ENCODE peak calls at places on chromosomes 1 and 21, in seven cellular contexts. One of them, this sample, is unnamed.

GRCh38 chr21:41418393-41418792 is 7.6 kb upstream of the MX1 start:
- DNase-seq in Right ventricle myocardium superior: no peak
- DNase-seq in T-helper 2 cell: no peak
- DNase-seq in GM04504: no peak
- DNase-seq in central memory CD4-positive, alpha-beta T cell: no peak
- DNase-seq in CD8-positive, alpha-beta memory T cell: no peak
- DNase-seq in left cardiac atrium: no peak
- DNase-seq in this sample: no peak

GRCh38 chr1:50348449-50349241 is 74.6 kb downstream of the DMRTA2 start:
- DNase-seq in T-helper 2 cell: peak; percentile 42
- DNase-seq in Right ventricle myocardium superior: no peak
- DNase-seq in GM04504: peak; percentile 53
- DNase-seq in left cardiac atrium: peak; percentile 40
- DNase-seq in central memory CD4-positive, alpha-beta T cell: peak; percentile 17
- DNase-seq in CD8-positive, alpha-beta memory T cell: peak; percentile 17
- DNase-seq in this sample: peak; percentile 71

GRCh38 chr1:108583757-108584156 is 23.9 kb downstream of the EEIG2 start:
- DNase-seq in T-helper 2 cell: no peak
- DNase-seq in left cardiac atrium: no peak
- DNase-seq in CD8-positive, alpha-beta memory T cell: no peak
- DNase-seq in Right ventricle myocardium superior: no peak
- DNase-seq in central memory CD4-positive, alpha-beta T cell: no peak
- DNase-seq in GM04504: no peak
- DNase-seq in this sample: no peak

GRCh38 chr21:33286600-33287456 is 20.7 kb downstream of the IL10RB start:
- DNase-seq in CD8-positive, alpha-beta memory T cell: no peak
- DNase-seq in T-helper 2 cell: no peak
- DNase-seq in central memory CD4-positive, alpha-beta T cell: no peak
- DNase-seq in Right ventricle myocardium superior: peak; percentile 61
- DNase-seq in left cardiac atrium: peak; percentile 74
- DNase-seq in GM04504: no peak
- DNase-seq in this sample: no peak

GRCh38 chr21:27380303-27380702 is 413.4 kb upstream of the ADAMTS5 start:
- DNase-seq in T-helper 2 cell: no peak
- DNase-seq in GM04504: no peak
- DNase-seq in central memory CD4-positive, alpha-beta T cell: no peak
- DNase-seq in Right ventricle myocardium superior: no peak
- DNase-seq in CD8-positive, alpha-beta memory T cell: no peak
- DNase-seq in left cardiac atrium: no peak
- DNase-seq in this sample: no peak

GRCh38 chr1:116325922-116326321 is 47.1 kb upstream of the ATP1A1 start:
- DNase-seq in central memory CD4-positive, alpha-beta T cell: peak; percentile 74
- DNase-seq in T-helper 2 cell: peak; percentile 84
- DNase-seq in Right ventricle myocardium superior: no peak
- DNase-seq in GM04504: no peak
- DNase-seq in left cardiac atrium: no peak
- DNase-seq in CD8-positive, alpha-beta memory T cell: peak; percentile 77
- DNase-seq in this sample: no peak

GRCh38 chr1:66732407-66733166 is 19.7 kb upstream of the DYNLT5 start:
- DNase-seq in GM04504: no peak
- DNase-seq in Right ventricle myocardium superior: no peak
- DNase-seq in CD8-positive, alpha-beta memory T cell: no peak
- DNase-seq in T-helper 2 cell: peak; percentile 85
- DNase-seq in central memory CD4-positive, alpha-beta T cell: no peak
- DNase-seq in left cardiac atrium: no peak
- DNase-seq in this sample: no peak

GRCh38 chr1:4515727-4516289 is 138.6 kb upstream of the AJAP1 start:
- DNase-seq in Right ventricle myocardium superior: no peak
- DNase-seq in central memory CD4-positive, alpha-beta T cell: no peak
- DNase-seq in T-helper 2 cell: no peak
- DNase-seq in left cardiac atrium: no peak
- DNase-seq in GM04504: no peak
- DNase-seq in CD8-positive, alpha-beta memory T cell: no peak
- DNase-seq in this sample: no peak

GRCh38 chr1:99957818-99958217 is 12.0 kb upstream of the SLC35A3 start:
- DNase-seq in T-helper 2 cell: no peak
- DNase-seq in left cardiac atrium: no peak
- DNase-seq in central memory CD4-positive, alpha-beta T cell: no peak
- DNase-seq in CD8-positive, alpha-beta memory T cell: no peak
- DNase-seq in Right ventricle myocardium superior: no peak
- DNase-seq in GM04504: no peak
- DNase-seq in this sample: no peak

GRCh38 chr1:86913399-86913895 is 479 bp downstream of the SELENOF start:
- DNase-seq in CD8-positive, alpha-beta memory T cell: no peak
- DNase-seq in Right ventricle myocardium superior: no peak
- DNase-seq in GM04504: peak; percentile 16
- DNase-seq in central memory CD4-positive, alpha-beta T cell: peak; percentile 31
- DNase-seq in T-helper 2 cell: peak; percentile 71
- DNase-seq in left cardiac atrium: no peak
- DNase-seq in this sample: no peak

GRCh38 chr1:34709547-34709946 is 45.3 kb upstream of the GJB5 start:
- DNase-seq in GM04504: no peak
- DNase-seq in Right ventricle myocardium superior: no peak
- DNase-seq in CD8-positive, alpha-beta memory T cell: no peak
- DNase-seq in left cardiac atrium: no peak
- DNase-seq in central memory CD4-positive, alpha-beta T cell: no peak
- DNase-seq in T-helper 2 cell: no peak
- DNase-seq in this sample: peak; percentile 11

GRCh38 chr1:4425892-4426291 is 228.5 kb upstream of the AJAP1 start:
- DNase-seq in central memory CD4-positive, alpha-beta T cell: no peak
- DNase-seq in Right ventricle myocardium superior: no peak
- DNase-seq in GM04504: no peak
- DNase-seq in left cardiac atrium: no peak
- DNase-seq in CD8-positive, alpha-beta memory T cell: no peak
- DNase-seq in T-helper 2 cell: peak; percentile 3
- DNase-seq in this sample: no peak

GRCh38 chr1:167663002-167663772 is 33.2 kb downstream of the RCSD1 start:
- DNase-seq in central memory CD4-positive, alpha-beta T cell: no peak
- DNase-seq in GM04504: no peak
- DNase-seq in T-helper 2 cell: no peak
- DNase-seq in Right ventricle myocardium superior: peak; percentile 64
- DNase-seq in CD8-positive, alpha-beta memory T cell: no peak
- DNase-seq in left cardiac atrium: peak; percentile 53
- DNase-seq in this sample: peak; percentile 88

GRCh38 chr1:184387871-184388670 is 1.2 kb downstream of the C1orf21 start:
- DNase-seq in central memory CD4-positive, alpha-beta T cell: no peak
- DNase-seq in left cardiac atrium: peak; percentile 41
- DNase-seq in GM04504: peak; percentile 61
- DNase-seq in Right ventricle myocardium superior: peak; percentile 73
- DNase-seq in T-helper 2 cell: peak; percentile 41
- DNase-seq in CD8-positive, alpha-beta memory T cell: peak; percentile 2
- DNase-seq in this sample: peak; percentile 66

GRCh38 chr1:37472994-37473393 is 1.4 kb upstream of the ZC3H12A start:
- DNase-seq in Right ventricle myocardium superior: no peak
- DNase-seq in T-helper 2 cell: peak; percentile 48
- DNase-seq in CD8-positive, alpha-beta memory T cell: peak; percentile 52
- DNase-seq in central memory CD4-positive, alpha-beta T cell: no peak
- DNase-seq in left cardiac atrium: no peak
- DNase-seq in GM04504: no peak
- DNase-seq in this sample: no peak

GRCh38 chr1:154501423-154502065 is 475 bp upstream of the TDRD10 start:
- DNase-seq in T-helper 2 cell: no peak
- DNase-seq in left cardiac atrium: peak; percentile 82
- DNase-seq in central memory CD4-positive, alpha-beta T cell: no peak
- DNase-seq in Right ventricle myocardium superior: peak; percentile 80
- DNase-seq in GM04504: no peak
- DNase-seq in CD8-positive, alpha-beta memory T cell: peak; percentile 7
- DNase-seq in this sample: no peak

GRCh38 chr1:32665915-32666314 is 14.9 kb downstream of the RBBP4 start:
- DNase-seq in left cardiac atrium: no peak
- DNase-seq in Right ventricle myocardium superior: no peak
- DNase-seq in central memory CD4-positive, alpha-beta T cell: no peak
- DNase-seq in CD8-positive, alpha-beta memory T cell: no peak
- DNase-seq in T-helper 2 cell: no peak
- DNase-seq in GM04504: no peak
- DNase-seq in this sample: no peak

GRCh38 chr1:32754282-32755097 is 51.9 kb upstream of the SYNC start:
- DNase-seq in GM04504: no peak
- DNase-seq in Right ventricle myocardium superior: no peak
- DNase-seq in T-helper 2 cell: peak; percentile 55
- DNase-seq in left cardiac atrium: no peak
- DNase-seq in CD8-positive, alpha-beta memory T cell: peak; percentile 41
- DNase-seq in central memory CD4-positive, alpha-beta T cell: peak; percentile 43
- DNase-seq in this sample: peak; percentile 29

GRCh38 chr1:68301538-68301937 is 69.2 kb upstream of the WLS start:
- DNase-seq in left cardiac atrium: no peak
- DNase-seq in GM04504: no peak
- DNase-seq in T-helper 2 cell: no peak
- DNase-seq in Right ventricle myocardium superior: no peak
- DNase-seq in CD8-positive, alpha-beta memory T cell: no peak
- DNase-seq in central memory CD4-positive, alpha-beta T cell: no peak
- DNase-seq in this sample: no peak

GRCh38 chr1:158145173-158145719 is 35.4 kb upstream of the CD1D start:
- DNase-seq in left cardiac atrium: peak; percentile 70
- DNase-seq in GM04504: peak; percentile 52
- DNase-seq in Right ventricle myocardium superior: peak; percentile 79
- DNase-seq in T-helper 2 cell: no peak
- DNase-seq in CD8-positive, alpha-beta memory T cell: no peak
- DNase-seq in central memory CD4-positive, alpha-beta T cell: no peak
- DNase-seq in this sample: peak; percentile 24

GRCh38 chr1:243946946-243947345 is 96.9 kb upstream of the AKT3 start:
- DNase-seq in CD8-positive, alpha-beta memory T cell: peak; percentile 24
- DNase-seq in central memory CD4-positive, alpha-beta T cell: peak; percentile 15
- DNase-seq in GM04504: no peak
- DNase-seq in Right ventricle myocardium superior: no peak
- DNase-seq in left cardiac atrium: no peak
- DNase-seq in T-helper 2 cell: peak; percentile 40
- DNase-seq in this sample: no peak

GRCh38 chr1:6208723-6209660 is 3.1 kb downstream of the RNF207 start:
- DNase-seq in Right ventricle myocardium superior: peak; percentile 72
- DNase-seq in CD8-positive, alpha-beta memory T cell: no peak
- DNase-seq in T-helper 2 cell: peak; percentile 44
- DNase-seq in left cardiac atrium: peak; percentile 61
- DNase-seq in GM04504: no peak
- DNase-seq in central memory CD4-positive, alpha-beta T cell: no peak
- DNase-seq in this sample: no peak

GRCh38 chr1:105396001-105396400 is 1646.3 kb downstream of the AMY1C start:
- DNase-seq in GM04504: no peak
- DNase-seq in left cardiac atrium: no peak
- DNase-seq in Right ventricle myocardium superior: no peak
- DNase-seq in central memory CD4-positive, alpha-beta T cell: no peak
- DNase-seq in T-helper 2 cell: no peak
- DNase-seq in CD8-positive, alpha-beta memory T cell: no peak
- DNase-seq in this sample: no peak

GRCh38 chr1:180917306-180918065 is 4.8 kb downstream of the KIAA1614 start:
- DNase-seq in central memory CD4-positive, alpha-beta T cell: no peak
- DNase-seq in Right ventricle myocardium superior: no peak
- DNase-seq in CD8-positive, alpha-beta memory T cell: no peak
- DNase-seq in GM04504: peak; percentile 44
- DNase-seq in T-helper 2 cell: no peak
- DNase-seq in left cardiac atrium: no peak
- DNase-seq in this sample: no peak

GRCh38 chr1:50424940-50425375 is 1.7 kb upstream of the DMRTA2 start:
- DNase-seq in left cardiac atrium: no peak
- DNase-seq in CD8-positive, alpha-beta memory T cell: no peak
- DNase-seq in T-helper 2 cell: no peak
- DNase-seq in central memory CD4-positive, alpha-beta T cell: no peak
- DNase-seq in Right ventricle myocardium superior: no peak
- DNase-seq in GM04504: no peak
- DNase-seq in this sample: no peak

GRCh38 chr1:5644281-5645134 is 347.7 kb downstream of the NPHP4 start:
- DNase-seq in T-helper 2 cell: no peak
- DNase-seq in left cardiac atrium: no peak
- DNase-seq in GM04504: no peak
- DNase-seq in CD8-positive, alpha-beta memory T cell: no peak
- DNase-seq in Right ventricle myocardium superior: no peak
- DNase-seq in central memory CD4-positive, alpha-beta T cell: no peak
- DNase-seq in this sample: no peak

GRCh38 chr1:233865902-233866301 is 38.6 kb upstream of the SLC35F3 start:
- DNase-seq in Right ventricle myocardium superior: no peak
- DNase-seq in CD8-positive, alpha-beta memory T cell: no peak
- DNase-seq in left cardiac atrium: no peak
- DNase-seq in T-helper 2 cell: no peak
- DNase-seq in GM04504: no peak
- DNase-seq in central memory CD4-positive, alpha-beta T cell: no peak
- DNase-seq in this sample: no peak

GRCh38 chr1:97091679-97092078 is 370.1 kb downstream of the PTBP2 start:
- DNase-seq in Right ventricle myocardium superior: no peak
- DNase-seq in GM04504: no peak
- DNase-seq in left cardiac atrium: no peak
- DNase-seq in CD8-positive, alpha-beta memory T cell: no peak
- DNase-seq in T-helper 2 cell: no peak
- DNase-seq in central memory CD4-positive, alpha-beta T cell: no peak
- DNase-seq in this sample: no peak